ENCODE peak calls at places on chromosomes 7 and 10, in four cellular contexts. N, P, S and F are unnamed samples.

GRCh38 chr10:79327090-79327457 is 20.2 kb upstream of the PPIF start:
- DNase-seq in S (no peak), N (no peak), P (no peak), F (no peak)

GRCh38 chr10:34160595-34160994 is 654.5 kb downstream of the PARD3 start:
- DNase-seq in P (no peak), N (no peak), S (no peak), F (no peak)

GRCh38 chr10:52539463-52539862 is 225.4 kb downstream of the DKK1 start:
- DNase-seq in P (peak), N (no peak), S (no peak), F (peak)

GRCh38 chr7:150411606-150412005 is 32.5 kb downstream of the ZNF775 start:
- DNase-seq in P (no peak), N (no peak), S (no peak), F (no peak)

GRCh38 chr7:13032524-13032923 is 345.1 kb downstream of the ARL4A start:
- DNase-seq in S (no peak), P (peak), N (no peak), F (no peak)

GRCh38 chr10:132876967-132877366 is 65.4 kb downstream of the CFAP46 start:
- DNase-seq in N (no peak), P (no peak), S (no peak), F (no peak)

GRCh38 chr7:128737867-128738390 is 1.2 kb upstream of the CALU start:
- DNase-seq in N (no peak), S (no peak), P (peak), F (peak)

GRCh38 chr10:8919291-8919690 is 864.8 kb downstream of the GATA3 start:
- DNase-seq in P (peak), N (no peak), S (no peak), F (no peak)

GRCh38 chr7:64183126-64183742 is 23.8 kb upstream of the ZNF735 start:
- DNase-seq in P (no peak), S (no peak), N (peak), F (no peak)

GRCh38 chr7:116030626-116031276 is at the start of gene TFEC:
- DNase-seq in S (no peak), P (peak), N (no peak), F (peak)

GRCh38 chr7:113113912-113114311 is 4.4 kb downstream of the SMIM30 start:
- DNase-seq in N (no peak), S (no peak), P (no peak), F (peak)

DNA sequence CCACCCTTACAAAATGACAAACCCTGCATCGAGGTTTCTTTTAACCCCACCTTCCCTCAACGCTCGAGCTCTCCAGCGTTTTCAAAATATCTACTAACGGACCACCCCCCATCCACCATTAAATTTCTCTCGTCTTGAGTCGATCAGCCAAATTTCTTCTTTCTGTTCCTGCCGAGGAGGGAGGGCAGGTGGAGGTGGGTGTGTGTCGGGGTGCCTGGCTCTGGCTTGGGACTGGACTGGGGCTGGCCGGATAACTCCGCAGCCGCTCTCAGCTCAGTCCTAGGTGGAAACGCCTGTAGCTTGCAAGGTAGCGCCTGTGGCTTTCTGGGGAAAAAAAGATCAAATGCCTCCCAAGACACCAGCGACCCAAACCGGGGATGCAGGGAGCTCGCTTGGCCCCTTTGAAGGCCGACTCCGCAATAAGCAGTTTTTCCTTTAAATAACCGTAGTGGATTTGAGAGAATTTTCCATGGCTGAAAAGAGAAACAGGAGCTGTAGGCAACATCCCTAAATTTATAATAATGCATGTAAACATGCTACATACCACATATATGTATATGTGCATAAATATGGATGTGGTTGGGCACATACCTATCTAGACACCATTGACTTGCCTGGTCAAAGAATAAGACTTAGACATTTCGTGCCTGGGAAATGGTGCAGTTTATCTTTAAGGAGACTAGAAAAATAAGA is 1.9 kb upstream of the TMEM178B start:
- DNase-seq in S (no peak), N (no peak), P (no peak), F (no peak)
- H3K4me3 ChIP-seq in S (peak), N (peak), P (peak), F (peak)

GRCh38 chr7:38889872-38890432 is 19.0 kb downstream of the VPS41 start:
- DNase-seq in S (no peak), N (no peak), P (no peak), F (no peak)
- TF ChIP-seq CTCF in S (peak), N (peak), P (no peak), F (peak)

DNA sequence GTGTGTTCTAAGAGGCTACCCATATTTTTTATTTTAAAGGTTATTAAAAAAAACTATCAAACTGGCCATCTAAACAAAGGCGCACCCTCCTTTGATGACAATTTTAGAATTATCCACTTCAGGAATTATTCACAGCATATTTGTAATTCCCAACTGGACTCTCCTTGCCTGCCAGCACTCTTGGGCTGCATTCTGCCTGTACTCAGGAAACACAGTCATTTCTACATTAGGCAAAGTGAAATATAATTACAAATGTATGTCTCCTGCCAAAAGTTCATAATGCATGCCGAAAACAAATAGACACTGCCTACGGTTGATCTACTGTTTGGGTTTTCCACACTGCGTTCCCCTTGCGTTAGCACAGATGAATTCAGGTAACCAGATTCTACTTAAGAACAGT is 2.0 kb downstream of the HGF start:
- DNase-seq in P (no peak), N (no peak), S (no peak), F (peak)
- H3K4me3 ChIP-seq in P (no peak), N (peak), S (peak), F (peak)

GRCh38 chr7:50783801-50784507 is 1.3 kb upstream of the GRB10 start:
- DNase-seq in S (no peak), N (no peak), P (peak), F (no peak)

GRCh38 chr7:50781894-50782293 is 802 bp downstream of the GRB10 start:
- DNase-seq in S (no peak), P (no peak), N (no peak), F (no peak)

GRCh38 chr7:50783304-50783703 is 608 bp upstream of the GRB10 start:
- DNase-seq in P (no peak), S (no peak), N (no peak), F (no peak)

GRCh38 chr7:50781371-50781770 is 1.3 kb downstream of the GRB10 start:
- DNase-seq in N (peak), P (no peak), S (no peak), F (no peak)

GRCh38 chr7:50782376-50783208 is at the start of gene GRB10:
- DNase-seq in P (peak), N (peak), S (no peak), F (no peak)
- TF ChIP-seq CTCF in P (peak), N (peak), S (peak), F (peak)